ENCODE peak calls at places on chromosomes 3 and 15, in six cellular contexts. W is CD4-positive, alpha-beta memory T cell; Y is GM23248; A is esophagus muscularis mucosa; R is SJCRH30; U is tibial artery. B is an unnamed sample. For H3K4me1, the result is how much of the 10 kb centered on the place peaks cover.

GRCh38 chr15:60390931-60391501 is 6.8 kb downstream of the ANXA2 start:
- DNase-seq in W (no peak), Y (peak), A (no peak), R (peak), U (peak), B (peak)

GRCh38 chr3:124631727-124632126 is 98.5 kb upstream of the UMPS start:
- DNase-seq in W (no peak), Y (no peak), A (no peak), R (peak), U (no peak), B (no peak)

GRCh38 chr3:96814581-96815567 is at the start of gene EPHA6:
- DNase-seq in W (no peak), Y (peak), A (no peak), R (no peak), U (peak), B (peak)

GRCh38 chr3:149585401-149585726 is 72.5 kb downstream of the WWTR1 start:
- DNase-seq in W (no peak), Y (no peak), A (no peak), R (no peak), U (no peak), B (no peak)

GRCh38 chr3:40505599-40506462 is at the start of gene ZNF620:
- DNase-seq in W (peak), Y (peak), A (peak), R (peak), U (peak), B (peak)

GRCh38 chr3:82229397-82229796 is 468.0 kb upstream of the GBE1 start:
- DNase-seq in W (no peak), Y (no peak), A (no peak), R (no peak), U (no peak), B (no peak)

GRCh38 chr15:61890106-61890505 is 170.1 kb downstream of the VPS13C start:
- DNase-seq in W (no peak), Y (no peak), A (no peak), R (no peak), U (no peak), B (no peak)

GRCh38 chr3:100100454-100100853 is 13.8 kb downstream of the FILIP1L start:
- DNase-seq in W (no peak), Y (peak), A (no peak), R (no peak), U (no peak), B (no peak)

GRCh38 chr3:62242846-62243245 is 130.5 kb downstream of the FEZF2 start:
- DNase-seq in W (no peak), Y (no peak), A (no peak), R (no peak), U (no peak), B (peak)

GRCh38 chr3:185696039-185696438 is 109.9 kb downstream of the SENP2 start:
- DNase-seq in W (no peak), Y (no peak), A (peak), R (no peak), U (no peak), B (no peak)

GRCh38 chr3:196275126-196275525 is 12.4 kb downstream of the PCYT1A start:
- DNase-seq in W (no peak), Y (no peak), A (no peak), R (no peak), U (no peak), B (no peak)

GRCh38 chr3:30142946-30143345 is 463.5 kb upstream of the TGFBR2 start:
- DNase-seq in W (no peak), Y (no peak), A (no peak), R (no peak), U (no peak), B (no peak)

GRCh38 chr15:29924750-29925149 is 102.5 kb upstream of the TJP1 start:
- DNase-seq in W (no peak), Y (peak), A (no peak), R (peak), U (peak), B (peak)

GRCh38 chr3:125374501-125374995 is 577 bp downstream of the ZNF148 start:
- DNase-seq in W (no peak), Y (peak), A (no peak), R (peak), U (peak), B (peak)

GRCh38 chr3:50339485-50340196 is 995 bp downstream of the RASSF1 start:
- DNase-seq in W (no peak), Y (peak), A (no peak), R (no peak), U (no peak), B (no peak)

GRCh38 chr3:50337175-50337861 is 3.3 kb downstream of the RASSF1 start:
- DNase-seq in W (peak), Y (peak), A (peak), R (peak), U (peak), B (peak)

GRCh38 chr3:50340404-50341329 is at the start of gene RASSF1:
- DNase-seq in W (peak), Y (peak), A (no peak), R (no peak), U (peak), B (peak)

GRCh38 chr3:50336452-50337174 is 4.0 kb downstream of the RASSF1 start:
- DNase-seq in W (no peak), Y (peak), A (no peak), R (no peak), U (no peak), B (no peak)

DNA sequence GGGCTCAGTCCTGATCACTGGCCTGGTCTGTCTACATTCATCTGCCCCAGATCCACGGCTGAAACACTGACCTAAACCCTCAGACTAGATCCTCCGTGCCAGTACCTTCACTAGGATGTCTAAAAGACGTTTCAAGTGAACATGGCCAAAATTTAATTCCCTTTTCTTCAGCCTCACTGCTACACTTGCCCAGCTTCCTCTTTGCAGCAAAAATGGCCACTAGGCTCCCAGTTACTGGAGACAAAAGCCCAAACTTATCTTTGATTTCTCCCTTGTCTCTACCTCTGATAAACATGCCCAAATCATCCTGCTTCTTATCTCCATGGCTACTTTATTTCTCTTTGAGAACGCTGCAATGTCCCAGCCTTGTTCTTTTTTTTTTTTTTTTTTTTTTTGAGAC is 1.6 kb downstream of the RASSF1 start:
- DNase-seq in W (no peak), Y (peak), A (no peak), R (no peak), U (no peak), B (no peak)
- H3K4me1 ChIP-seq in W (half or more), Y (under half), A (half or more), R (under half), U (under half), B (under half)

GRCh38 chr3:141234283-141234682 is 2.7 kb downstream of the PXYLP1 start:
- DNase-seq in W (no peak), Y (no peak), A (peak), R (no peak), U (no peak), B (peak)

GRCh38 chr3:141233457-141234161 is 2.0 kb downstream of the PXYLP1 start:
- DNase-seq in W (no peak), Y (no peak), A (peak), R (no peak), U (no peak), B (no peak)

GRCh38 chr3:141236351-141236750 is 4.7 kb downstream of the PXYLP1 start:
- DNase-seq in W (no peak), Y (no peak), A (no peak), R (no peak), U (no peak), B (no peak)

GRCh38 chr3:141237701-141238521 is 6.3 kb downstream of the PXYLP1 start:
- DNase-seq in W (no peak), Y (no peak), A (peak), R (no peak), U (no peak), B (peak)

DNA sequence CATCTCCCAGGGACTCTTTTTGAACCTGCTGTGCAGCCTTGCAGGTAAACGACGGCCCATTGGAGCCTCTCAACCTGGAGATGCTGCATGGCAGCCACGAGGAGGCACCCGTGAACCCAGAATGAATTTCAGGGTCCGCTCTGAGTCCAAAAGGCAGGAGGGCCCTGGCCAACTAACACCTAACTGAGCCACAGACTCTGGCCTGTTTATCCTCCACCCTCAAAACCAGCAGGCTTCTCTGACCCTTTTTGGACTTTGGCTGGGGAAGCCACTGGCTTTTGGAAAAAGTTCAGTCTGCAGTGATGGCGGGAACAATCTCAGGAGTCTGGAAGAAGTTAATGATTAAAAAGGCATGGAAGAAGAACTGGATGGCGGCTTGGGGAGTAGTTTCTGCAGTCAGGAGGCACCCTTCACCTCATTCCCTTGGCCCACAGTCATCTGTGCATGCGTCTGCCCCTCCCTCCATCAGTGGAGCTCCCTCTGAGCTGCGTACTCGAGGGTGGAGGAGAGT is 4.1 kb downstream of the PXYLP1 start:
- DNase-seq in W (no peak), Y (no peak), A (peak), R (no peak), U (no peak), B (no peak)
- H3K4me1 ChIP-seq in W (under half), Y (under half), A (under half), R (under half), U (under half), B (under half)

GRCh38 chr3:46926039-46926438 is 48.5 kb downstream of the PTH1R start:
- DNase-seq in W (no peak), Y (peak), A (no peak), R (peak), U (peak), B (peak)

GRCh38 chr3:46926447-46926846 is 48.9 kb downstream of the PTH1R start:
- DNase-seq in W (no peak), Y (no peak), A (no peak), R (no peak), U (no peak), B (no peak)

GRCh38 chr3:46927718-46928073 is 48.8 kb downstream of the CCDC12 start:
- DNase-seq in W (no peak), Y (no peak), A (no peak), R (no peak), U (no peak), B (no peak)

GRCh38 chr3:46928297-46928696 is 48.2 kb downstream of the CCDC12 start:
- DNase-seq in W (peak), Y (no peak), A (no peak), R (no peak), U (peak), B (no peak)

GRCh38 chr3:46926871-46927717 is 49.5 kb downstream of the CCDC12 start:
- DNase-seq in W (no peak), Y (no peak), A (no peak), R (no peak), U (peak), B (no peak)
- H3K4me1 ChIP-seq in W (half or more), Y (under half), A (half or more), R (under half), U (half or more), B (under half)

GRCh38 chr3:132136334-132136716 is 101.5 kb upstream of the CPNE4 start:
- DNase-seq in W (no peak), Y (no peak), A (no peak), R (no peak), U (no peak), B (no peak)
- H3K4me1 ChIP-seq in W (under half), Y (under half), A (under half), R (under half), U (under half), B (under half)

DNA sequence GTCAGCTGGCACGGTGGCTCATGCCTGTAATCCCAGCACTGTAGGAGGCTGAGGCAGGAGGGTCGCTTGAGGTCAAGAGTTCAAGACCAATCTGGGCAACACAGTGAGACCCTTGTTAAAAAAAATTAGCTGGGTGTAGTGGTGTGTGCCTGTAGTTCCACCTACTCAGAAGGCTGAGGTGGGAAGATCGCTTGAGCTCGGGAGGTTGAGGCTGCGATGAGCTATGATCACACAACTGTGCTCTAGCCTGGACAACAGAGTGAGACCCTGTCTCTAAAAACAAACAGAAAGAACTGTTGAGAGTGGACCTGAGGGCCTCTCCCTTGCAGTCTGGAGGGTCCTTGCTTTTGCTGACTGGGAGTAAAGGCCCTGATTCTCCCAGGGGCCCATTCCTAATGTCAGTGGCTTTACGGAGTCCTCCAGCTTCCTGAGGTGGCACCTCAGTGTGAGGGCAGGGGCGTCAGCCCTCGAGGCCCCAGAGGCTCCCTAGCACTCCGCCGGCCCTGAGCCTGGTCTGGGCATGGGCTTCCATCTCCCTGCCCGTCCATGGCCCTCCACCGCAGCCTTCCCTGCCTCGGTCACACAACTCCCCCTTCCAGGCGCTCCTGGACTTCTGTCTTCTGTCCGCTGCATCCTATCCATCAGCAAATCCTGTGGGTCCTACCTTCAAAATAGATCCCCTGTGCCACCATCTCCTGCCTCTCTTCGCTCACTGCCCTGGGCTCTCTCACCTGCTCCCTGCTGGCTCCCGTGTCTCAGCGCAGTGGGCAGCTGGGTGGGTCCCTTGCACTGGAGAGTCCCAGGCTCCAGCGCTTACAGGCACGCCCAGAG is 19.0 kb downstream of the FBLN2 start:
- DNase-seq in W (no peak), Y (no peak), A (no peak), R (no peak), U (no peak), B (no peak)
- H3K4me1 ChIP-seq in W (under half), Y (under half), A (under half), R (under half), U (under half), B (under half)

GRCh38 chr3:133573054-133573628 is 345 bp upstream of the CDV3 start:
- DNase-seq in W (peak), Y (peak), A (peak), R (peak), U (peak), B (peak)
- H3K4me1 ChIP-seq in W (under half), Y (half or more), A (half or more), R (under half), U (under half), B (under half)

GRCh38 chr3:147378186-147378503 is 28.2 kb downstream of the ZIC4 start:
- DNase-seq in W (no peak), Y (peak), A (no peak), R (no peak), U (no peak), B (no peak)

GRCh38 chr3:147379651-147380050 is 26.7 kb downstream of the ZIC4 start:
- DNase-seq in W (no peak), Y (no peak), A (no peak), R (no peak), U (no peak), B (no peak)

GRCh38 chr3:147380996-147381376 is 25.4 kb downstream of the ZIC4 start:
- DNase-seq in W (no peak), Y (no peak), A (no peak), R (no peak), U (no peak), B (no peak)

GRCh38 chr3:147381610-147382009 is 24.7 kb downstream of the ZIC4 start:
- DNase-seq in W (no peak), Y (no peak), A (no peak), R (no peak), U (no peak), B (no peak)

DNA sequence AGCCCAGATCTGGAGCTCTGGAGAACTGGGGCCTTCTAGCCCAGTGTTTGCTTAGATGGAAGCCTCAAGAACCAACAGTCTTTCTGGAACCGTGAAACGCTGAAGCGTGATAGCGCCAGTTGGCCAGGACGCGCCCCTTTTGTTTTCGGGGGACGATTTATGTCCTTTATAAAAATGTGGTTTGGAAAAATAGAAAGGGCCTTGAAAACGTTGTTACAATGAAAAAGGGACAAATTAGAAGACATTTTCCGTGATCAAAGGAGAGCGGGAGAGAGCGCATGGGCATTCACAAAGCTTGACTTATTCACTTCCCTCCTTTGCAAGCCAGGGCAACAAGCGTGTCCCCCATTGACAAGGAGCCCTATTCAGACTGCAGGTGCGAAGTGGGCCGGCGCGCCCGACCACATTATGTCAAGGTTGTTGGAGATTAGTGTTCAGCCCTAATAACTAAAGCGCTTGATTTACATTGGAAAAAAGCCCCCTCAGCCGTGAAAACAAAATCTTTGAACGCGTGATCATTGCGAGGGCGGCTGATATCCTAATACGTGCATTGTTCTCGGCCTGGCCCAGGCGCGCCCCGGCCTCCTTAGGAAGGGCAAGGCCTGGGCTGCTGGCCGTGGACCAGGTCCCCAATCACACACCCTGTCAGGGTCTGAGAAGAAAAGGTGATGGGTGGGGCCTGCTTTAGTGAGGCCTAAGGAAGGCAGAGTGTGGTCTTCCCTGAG is 25.9 kb downstream of the ZIC4 start:
- DNase-seq in W (no peak), Y (no peak), A (no peak), R (no peak), U (no peak), B (no peak)
- H3K4me1 ChIP-seq in W (under half), Y (under half), A (under half), R (under half), U (under half), B (under half)

GRCh38 chr3:69326821-69327433 is 59.0 kb downstream of the FRMD4B start:
- DNase-seq in W (peak), Y (no peak), A (no peak), R (no peak), U (no peak), B (no peak)
- H3K4me1 ChIP-seq in W (under half), Y (under half), A (under half), R (under half), U (under half), B (under half)

GRCh38 chr15:40067921-40068624 is 29.1 kb upstream of the SRP14 start:
- DNase-seq in W (no peak), Y (no peak), A (no peak), R (no peak), U (no peak), B (no peak)

GRCh38 chr15:40064231-40064894 is 25.4 kb upstream of the SRP14 start:
- DNase-seq in W (no peak), Y (peak), A (no peak), R (peak), U (peak), B (no peak)

GRCh38 chr15:40069178-40070165 is 30.5 kb upstream of the SRP14 start:
- DNase-seq in W (no peak), Y (peak), A (peak), R (peak), U (peak), B (peak)

GRCh38 chr15:40065166-40065565 is 26.2 kb upstream of the SRP14 start:
- DNase-seq in W (no peak), Y (no peak), A (no peak), R (no peak), U (peak), B (no peak)

GRCh38 chr15:40066531-40066930 is 27.6 kb upstream of the SRP14 start:
- DNase-seq in W (no peak), Y (no peak), A (no peak), R (no peak), U (no peak), B (no peak)
- H3K4me1 ChIP-seq in W (under half), Y (under half), A (under half), R (under half), U (under half), B (under half)